ENCODE peak calls at places on chromosomes 16 and 17, in ten cellular contexts. O is PC-9; J is Peyer's patch; L is transverse colon; C is effector memory CD4-positive, alpha-beta T cell; S is brain microvascular endothelial cell; A is mesendoderm; Z is ascending aorta; I is hepatocyte; H is CD8-positive, alpha-beta memory T cell. B is an unnamed sample. For H3K36me3, the result is how much of the 10 kb centered on the place peaks cover.

GRCh38 chr17:51540151-51540550 is 279.8 kb downstream of the UTP18 start:
- DNase-seq in O (no peak), J (no peak), L (no peak), C (no peak), S (no peak), A (peak), Z (no peak), I (no peak), H (no peak), B (peak)

GRCh38 chr17:20314834-20315233 is 152.5 kb downstream of the LGALS9B start:
- DNase-seq in O (no peak), J (no peak), L (no peak), C (no peak), S (no peak), A (no peak), Z (no peak), I (no peak), H (no peak), B (no peak)

GRCh38 chr16:72125635-72126428 is 32.2 kb downstream of the DHX38 start:
- DNase-seq in O (no peak), J (no peak), L (peak), C (no peak), S (no peak), A (peak), Z (no peak), I (no peak), H (no peak), B (no peak)

GRCh38 chr16:75065149-75065807 is 51.3 kb downstream of the LDHD start:
- DNase-seq in O (peak), J (peak), L (peak), C (no peak), S (no peak), A (no peak), Z (no peak), I (peak), H (peak), B (no peak)

GRCh38 chr17:34252138-34252889 is 2.8 kb upstream of the CCL2 start:
- DNase-seq in O (no peak), J (peak), L (peak), C (no peak), S (peak), A (peak), Z (peak), I (peak), H (no peak), B (no peak)

GRCh38 chr17:72458301-72458700 is 337.5 kb downstream of the SOX9 start:
- DNase-seq in O (no peak), J (no peak), L (no peak), C (no peak), S (no peak), A (no peak), Z (no peak), I (no peak), H (no peak), B (no peak)

GRCh38 chr16:69626256-69626655 is 60.5 kb downstream of the NFAT5 start:
- DNase-seq in O (no peak), J (no peak), L (no peak), C (no peak), S (peak), A (no peak), Z (no peak), I (no peak), H (no peak), B (no peak)

GRCh38 chr17:19867094-19867653 is 562 bp downstream of the ULK2 start:
- DNase-seq in O (no peak), J (peak), L (peak), C (peak), S (peak), A (peak), Z (no peak), I (peak), H (peak), B (peak)

GRCh38 chr16:31458073-31458834 is 1.0 kb upstream of the ARMC5 start:
- DNase-seq in O (peak), J (peak), L (peak), C (peak), S (peak), A (peak), Z (no peak), I (peak), H (peak), B (peak)

GRCh38 chr16:27355610-27356009 is 41.8 kb downstream of the IL4R start:
- DNase-seq in O (no peak), J (peak), L (peak), C (peak), S (peak), A (peak), Z (no peak), I (no peak), H (no peak), B (no peak)

GRCh38 chr17:73510981-73511442 is 133.2 kb downstream of the SDK2 start:
- DNase-seq in O (no peak), J (no peak), L (no peak), C (no peak), S (no peak), A (no peak), Z (no peak), I (no peak), H (no peak), B (no peak)

GRCh38 chr16:87198881-87199280 is 118.3 kb downstream of the C16orf95 start:
- DNase-seq in O (no peak), J (no peak), L (no peak), C (no peak), S (no peak), A (no peak), Z (no peak), I (no peak), H (no peak), B (no peak)

GRCh38 chr17:29862951-29863350 is 67.1 kb downstream of the SSH2 start:
- DNase-seq in O (no peak), J (no peak), L (no peak), C (no peak), S (no peak), A (no peak), Z (no peak), I (no peak), H (no peak), B (no peak)

GRCh38 chr16:83886199-83886971 is 12.5 kb upstream of the MLYCD start:
- DNase-seq in O (no peak), J (no peak), L (no peak), C (no peak), S (no peak), A (no peak), Z (no peak), I (no peak), H (no peak), B (no peak)

GRCh38 chr17:39209317-39210092 is 9.4 kb downstream of the RPL19 start:
- DNase-seq in O (no peak), J (peak), L (peak), C (peak), S (peak), A (peak), Z (peak), I (peak), H (peak), B (peak)

GRCh38 chr17:81961554-81962498 is 839 bp upstream of the NOTUM start:
- DNase-seq in O (no peak), J (no peak), L (no peak), C (no peak), S (no peak), A (no peak), Z (no peak), I (no peak), H (no peak), B (no peak)

GRCh38 chr17:67520916-67521772 is 144.1 kb downstream of the PITPNC1 start:
- DNase-seq in O (no peak), J (no peak), L (no peak), C (no peak), S (no peak), A (no peak), Z (no peak), I (no peak), H (no peak), B (no peak)

GRCh38 chr16:68379472-68380347 is 68.6 kb downstream of the SMPD3 start:
- DNase-seq in O (no peak), J (no peak), L (no peak), C (no peak), S (no peak), A (no peak), Z (no peak), I (no peak), H (no peak), B (no peak)

GRCh38 chr16:86390335-86390734 is 120.0 kb upstream of the FOXF1 start:
- DNase-seq in O (no peak), J (no peak), L (no peak), C (no peak), S (no peak), A (no peak), Z (no peak), I (no peak), H (no peak), B (no peak)

GRCh38 chr17:47993031-47993546 is 22.2 kb downstream of the CDK5RAP3 start:
- DNase-seq in O (no peak), J (no peak), L (no peak), C (no peak), S (no peak), A (no peak), Z (no peak), I (no peak), H (no peak), B (no peak)

GRCh38 chr17:47650525-47651522 is 1.1 kb downstream of the KPNB1 start:
- DNase-seq in O (peak), J (peak), L (peak), C (peak), S (peak), A (peak), Z (peak), I (peak), H (peak), B (peak)

GRCh38 chr17:44906010-44906646 is 6.9 kb upstream of the EFTUD2 start:
- DNase-seq in O (peak), J (peak), L (no peak), C (no peak), S (peak), A (peak), Z (no peak), I (no peak), H (no peak), B (no peak)

GRCh38 chr16:31107465-31107867 is 720 bp upstream of the BCKDK start:
- DNase-seq in O (no peak), J (no peak), L (no peak), C (no peak), S (no peak), A (no peak), Z (no peak), I (peak), H (no peak), B (no peak)

GRCh38 chr17:81731271-81731670 is 19.2 kb downstream of the SLC25A10 start:
- DNase-seq in O (peak), J (no peak), L (no peak), C (no peak), S (peak), A (no peak), Z (no peak), I (peak), H (no peak), B (no peak)

GRCh38 chr17:1398028-1398427 is 2.0 kb downstream of the YWHAE start:
- DNase-seq in O (no peak), J (no peak), L (no peak), C (no peak), S (no peak), A (no peak), Z (no peak), I (no peak), H (no peak), B (no peak)
- H3K4me3 ChIP-seq in O (peak), J (no peak), L (peak), C (peak), S (peak), A (no peak), Z (peak), I (peak), H (peak), B (peak)

GRCh38 chr17:6587310-6587709 is 31.0 kb upstream of the PITPNM3 start:
- DNase-seq in O (no peak), J (no peak), L (no peak), C (no peak), S (no peak), A (no peak), Z (no peak), I (no peak), H (no peak), B (no peak)
- H3K36me3 ChIP-seq in O (half or more), J (under half), L (half or more), C (half or more), S (under half), A (under half), Z (half or more), I (under half), H (under half), B (half or more)

GRCh38 chr17:40287159-40287493 is 553 bp upstream of the CDC6 start:
- DNase-seq in O (no peak), J (no peak), L (no peak), C (no peak), S (no peak), A (no peak), Z (no peak), I (no peak), H (no peak), B (no peak)
- H3K4me3 ChIP-seq in O (no peak), J (no peak), L (no peak), C (no peak), S (no peak), A (no peak), Z (peak), I (no peak), H (peak), B (peak)

GRCh38 chr17:4054446-4054845 is 88.4 kb downstream of the ZZEF1 start:
- DNase-seq in O (no peak), J (no peak), L (no peak), C (no peak), S (no peak), A (no peak), Z (no peak), I (no peak), H (no peak), B (peak)
- H3K36me3 ChIP-seq in O (under half), J (under half), L (half or more), C (half or more), S (half or more), A (under half), Z (half or more), I (under half), H (half or more), B (half or more)

GRCh38 chr16:675884-676564 is 553 bp downstream of the RHBDL1 start:
- DNase-seq in O (no peak), J (no peak), L (peak), C (no peak), S (no peak), A (no peak), Z (no peak), I (peak), H (no peak), B (no peak)
- H3K4me3 ChIP-seq in O (no peak), J (peak), L (peak), C (no peak), S (peak), A (no peak), Z (peak), I (no peak), H (no peak), B (no peak)

GRCh38 chr17:28748852-28749515 is 5.2 kb downstream of the TRAF4 start:
- DNase-seq in O (no peak), J (no peak), L (no peak), C (no peak), S (no peak), A (no peak), Z (no peak), I (no peak), H (no peak), B (no peak)
- H3K36me3 ChIP-seq in O (under half), J (under half), L (under half), C (under half), S (half or more), A (under half), Z (under half), I (under half), H (under half), B (under half)

GRCh38 chr16:11440657-11441012 is 95.4 kb downstream of the RMI2 start:
- DNase-seq in O (no peak), J (no peak), L (no peak), C (no peak), S (no peak), A (no peak), Z (no peak), I (no peak), H (no peak), B (no peak)

GRCh38 chr16:11439216-11439615 is 94.0 kb downstream of the RMI2 start:
- DNase-seq in O (no peak), J (no peak), L (no peak), C (no peak), S (no peak), A (no peak), Z (no peak), I (no peak), H (no peak), B (no peak)

GRCh38 chr16:11437069-11437468 is 91.8 kb downstream of the RMI2 start:
- DNase-seq in O (no peak), J (no peak), L (no peak), C (no peak), S (no peak), A (no peak), Z (no peak), I (no peak), H (no peak), B (no peak)

GRCh38 chr16:11435576-11435975 is 90.3 kb downstream of the RMI2 start:
- DNase-seq in O (no peak), J (no peak), L (no peak), C (no peak), S (no peak), A (no peak), Z (no peak), I (no peak), H (no peak), B (no peak)

DNA sequence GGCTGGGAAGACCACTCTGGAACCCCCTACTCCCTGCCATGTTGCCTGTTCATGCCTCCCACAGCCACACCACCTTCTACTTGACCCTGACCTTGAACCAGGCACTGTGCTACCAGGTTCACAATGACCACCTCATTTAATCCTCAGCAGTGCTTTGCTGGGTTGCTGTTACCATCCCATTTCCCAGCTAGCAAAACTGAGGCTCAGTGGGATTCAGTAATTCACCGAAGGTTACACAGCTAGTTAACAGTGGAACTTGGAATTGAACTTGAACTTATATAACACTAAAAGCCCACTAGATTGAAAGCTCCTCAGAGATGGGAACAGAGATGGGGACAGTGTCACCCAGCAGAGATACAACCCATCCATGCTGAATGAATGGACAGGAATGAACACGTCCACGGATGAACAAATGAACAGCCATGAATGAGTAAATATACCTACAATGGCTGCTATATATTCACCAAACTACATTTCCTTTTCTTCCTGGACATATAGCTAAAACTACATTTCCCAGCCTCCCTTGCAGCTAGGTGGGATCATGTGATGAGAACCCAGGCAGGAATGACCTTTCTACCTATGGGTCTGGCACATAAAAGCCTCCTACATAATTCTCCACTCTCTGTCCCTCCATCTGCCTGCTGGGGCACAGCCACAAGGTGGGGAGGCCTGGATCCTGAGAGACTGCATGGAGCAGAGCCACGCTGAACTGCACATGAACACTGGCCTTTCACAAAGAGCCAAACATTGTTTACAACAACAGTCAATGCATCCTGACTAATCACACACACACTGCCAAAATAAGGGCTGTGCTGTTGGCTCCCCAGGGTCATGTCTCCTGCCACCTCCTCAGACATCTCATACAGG is 94.8 kb downstream of the RMI2 start:
- DNase-seq in O (no peak), J (no peak), L (no peak), C (no peak), S (no peak), A (peak), Z (no peak), I (no peak), H (no peak), B (no peak)
- H3K4me3 ChIP-seq in O (no peak), J (no peak), L (no peak), C (no peak), S (no peak), A (no peak), Z (no peak), I (no peak), H (no peak), B (no peak)

GRCh38 chr16:8929086-8929748 is 34.5 kb downstream of the USP7 start:
- DNase-seq in O (no peak), J (no peak), L (no peak), C (no peak), S (no peak), A (no peak), Z (no peak), I (no peak), H (no peak), B (no peak)
- H3K36me3 ChIP-seq in O (under half), J (under half), L (under half), C (under half), S (under half), A (under half), Z (under half), I (under half), H (under half), B (under half)

DNA sequence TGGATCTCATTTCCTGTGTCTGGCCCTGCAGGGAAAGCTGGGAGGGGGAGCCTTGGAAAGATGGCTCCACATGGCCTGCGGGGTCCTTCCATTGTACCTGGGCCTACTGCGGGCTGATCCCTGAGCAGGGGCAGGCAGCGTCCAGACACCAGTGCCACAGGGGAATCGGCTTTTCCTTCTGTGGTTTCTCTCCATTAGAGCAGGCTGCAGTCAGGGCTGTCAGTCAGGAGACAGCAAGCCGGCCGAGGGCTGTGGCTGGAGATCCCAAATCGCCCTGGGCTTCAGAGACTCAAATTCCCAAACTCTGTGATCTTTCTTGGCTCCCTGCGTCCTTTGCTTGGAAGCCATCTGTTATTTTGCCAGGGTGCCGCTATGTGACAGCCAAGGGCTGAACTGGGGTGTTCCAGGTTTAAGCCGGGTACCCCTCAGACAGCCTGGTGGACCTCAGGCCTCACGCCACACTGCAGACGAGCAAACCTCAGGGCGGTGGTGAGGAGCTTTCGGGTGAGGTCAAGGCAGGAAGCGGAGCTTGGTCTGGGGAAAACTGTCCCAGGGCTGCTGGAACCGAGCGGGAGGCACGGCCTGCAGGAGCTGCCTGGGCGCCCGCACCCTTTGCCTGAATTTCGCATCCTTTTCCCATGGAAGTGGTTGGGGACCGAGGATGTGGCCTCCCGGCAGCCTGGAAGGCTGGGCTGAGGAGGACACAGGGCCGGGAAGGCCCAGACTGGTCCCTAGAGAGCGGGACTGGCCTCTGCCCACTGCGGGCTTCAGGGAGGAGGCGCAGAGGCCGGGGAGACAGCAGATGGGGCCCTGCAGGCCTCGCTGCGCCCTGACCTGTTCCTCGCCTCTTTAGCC is 1.5 kb upstream of the CPNE7 start:
- DNase-seq in O (no peak), J (no peak), L (no peak), C (no peak), S (no peak), A (peak), Z (no peak), I (no peak), H (no peak), B (no peak)
- H3K4me3 ChIP-seq in O (peak), J (no peak), L (peak), C (peak), S (no peak), A (no peak), Z (no peak), I (no peak), H (no peak), B (no peak)